ENCODE peak calls at places on chromosomes 11 and 22, in ten cellular contexts. N, G, O, A, D, U, M, I, S and J are unnamed samples.

GRCh38 chr11:110126936-110127335 is 33.7 kb downstream of the ZC3H12C start:
- DNase-seq in U (no peak), A (no peak), S (no peak), N (no peak), D (no peak), G (peak), M (no peak), O (no peak), I (no peak), J (no peak)

GRCh38 chr11:36349345-36350136 is 53.5 kb downstream of the PRR5L start:
- DNase-seq in A (no peak), S (no peak), O (no peak), I (no peak), G (no peak), N (no peak), D (no peak), M (no peak), U (no peak), J (no peak)

GRCh38 chr22:23553922-23554870 is 25.9 kb downstream of the IGLL1 start:
- DNase-seq in G (no peak), A (no peak), M (no peak), N (no peak), I (no peak), D (peak), O (no peak), S (no peak), U (no peak), J (no peak)

GRCh38 chr11:1199689-1200610 is 22.9 kb upstream of the MUC5B start:
- DNase-seq in S (no peak), D (no peak), U (no peak), O (no peak), A (no peak), N (peak), G (no peak), M (no peak), I (no peak), J (no peak)

GRCh38 chr11:88552377-88553029 is 215.0 kb upstream of the CTSC start:
- DNase-seq in S (peak), G (peak), M (peak), A (no peak), U (peak), D (peak), I (peak), O (peak), N (no peak), J (no peak)

GRCh38 chr11:56637500-56637899 is 4.7 kb downstream of the OR5AP2 start:
- DNase-seq in U (no peak), N (no peak), S (no peak), A (no peak), O (no peak), I (no peak), M (no peak), D (no peak), G (no peak), J (no peak)

GRCh38 chr11:96126917-96127595 is 203.1 kb upstream of the MTMR2 start:
- DNase-seq in S (no peak), M (no peak), O (no peak), D (no peak), U (no peak), I (no peak), N (no peak), A (no peak), G (no peak), J (no peak)

GRCh38 chr11:34165786-34166557 is 60.5 kb downstream of the NAT10 start:
- DNase-seq in D (peak), I (no peak), S (no peak), O (no peak), N (no peak), A (no peak), U (no peak), G (no peak), M (no peak), J (no peak)

GRCh38 chr11:42521994-42522393 is 789.8 kb upstream of the API5 start:
- DNase-seq in A (no peak), D (no peak), U (no peak), M (no peak), O (no peak), N (no peak), G (no peak), S (no peak), I (no peak), J (no peak)

GRCh38 chr11:73308003-73308962 is at the start of gene ARHGEF17:
- DNase-seq in O (peak), A (peak), N (no peak), S (peak), G (peak), I (peak), M (peak), U (peak), D (peak), J (no peak)

GRCh38 chr11:63248966-63249365 is 5.6 kb upstream of the SLC22A25 start:
- DNase-seq in U (peak), S (no peak), I (no peak), D (no peak), G (no peak), A (no peak), N (no peak), O (no peak), M (no peak), J (no peak)